ENCODE peak calls at places on chromosomes 12 and 14, in five cellular contexts. U is body of pancreas, M is retinal pigment epithelial cell, H is WERI-Rb-1, L is fibroblast of mammary gland. Q is an unnamed sample.

GRCh38 chr12:128111951-128112350 is 155.0 kb upstream of the TMEM132C start:
- DNase-seq in U (no peak), M (no peak), H (no peak), L (no peak), Q (no peak)

GRCh38 chr12:4288296-4289019 is 14.9 kb downstream of the CCND2 start:
- DNase-seq in U (no peak), M (no peak), H (no peak), L (no peak), Q (no peak)

GRCh38 chr12:11813422-11813813 is 163.9 kb downstream of the ETV6 start:
- DNase-seq in U (no peak), M (no peak), H (no peak), L (no peak), Q (no peak)

GRCh38 chr14:96762650-96763049 is 34.5 kb upstream of the VRK1 start:
- DNase-seq in U (no peak), M (peak), H (peak), L (peak), Q (peak)

GRCh38 chr12:113422030-113422900 is at the start of gene SDSL:
- DNase-seq in U (peak), M (peak), H (peak), L (peak), Q (peak)

GRCh38 chr12:6084969-6085450 is 39.5 kb downstream of the VWF start:
- DNase-seq in U (no peak), M (no peak), H (no peak), L (no peak), Q (no peak)

GRCh38 chr14:53186532-53186931 is 33.4 kb upstream of the DDHD1 start:
- DNase-seq in U (no peak), M (no peak), H (no peak), L (no peak), Q (no peak)

GRCh38 chr14:22491683-22492483 is 97.1 kb downstream of the DAD1 start:
- DNase-seq in U (no peak), M (no peak), H (no peak), L (no peak), Q (no peak)

GRCh38 chr14:37559386-37559785 is 35.7 kb downstream of the FOXA1 start:
- DNase-seq in U (no peak), M (no peak), H (no peak), L (peak), Q (no peak)

GRCh38 chr14:36339817-36340216 is 19.4 kb upstream of the MBIP start:
- DNase-seq in U (no peak), M (no peak), H (no peak), L (no peak), Q (no peak)

GRCh38 chr12:3416670-3417069 is 74.3 kb upstream of the PRMT8 start:
- DNase-seq in U (no peak), M (no peak), H (no peak), L (no peak), Q (no peak)

GRCh38 chr12:67498981-67499380 is 149.6 kb upstream of the DYRK2 start:
- DNase-seq in U (no peak), M (no peak), H (no peak), L (no peak), Q (no peak)

GRCh38 chr14:99757331-99758070 is 35.7 kb upstream of the EML1 start:
- DNase-seq in U (no peak), M (peak), H (no peak), L (peak), Q (peak)

GRCh38 chr14:71371711-71372396 is 464.6 kb downstream of the PCNX1 start:
- DNase-seq in U (no peak), M (no peak), H (no peak), L (peak), Q (peak)

GRCh38 chr14:79256311-79256879 is 954.9 kb downstream of the DIO2 start:
- DNase-seq in U (no peak), M (no peak), H (peak), L (no peak), Q (no peak)
- TF ChIP-seq CTCF in U (no peak), M (no peak), H (peak), L (no peak), Q (no peak)

GRCh38 chr12:130778776-130779175 is 60.3 kb downstream of the STX2 start:
- DNase-seq in U (no peak), M (no peak), H (no peak), L (no peak), Q (no peak)

GRCh38 chr12:130780325-130780724 is 58.7 kb downstream of the STX2 start:
- DNase-seq in U (no peak), M (no peak), H (no peak), L (no peak), Q (no peak)

GRCh38 chr12:130775953-130776856 is 60.1 kb upstream of the RIMBP2 start:
- DNase-seq in U (peak), M (no peak), H (no peak), L (peak), Q (peak)

GRCh38 chr12:130780880-130781575 is 58.0 kb downstream of the STX2 start:
- DNase-seq in U (no peak), M (no peak), H (no peak), L (no peak), Q (no peak)

GRCh38 chr12:130776857-130777339 is 60.8 kb upstream of the RIMBP2 start:
- DNase-seq in U (no peak), M (no peak), H (no peak), L (no peak), Q (no peak)
- H3K4me3 ChIP-seq in U (no peak), M (no peak), H (no peak), L (peak), Q (no peak)

GRCh38 chr12:20549115-20549719 is 145.9 kb upstream of the SLCO1C1 start:
- DNase-seq in U (no peak), M (no peak), H (peak), L (peak), Q (peak)
- TF ChIP-seq CTCF in U (no peak), M (peak), H (peak), L (peak), Q (peak)

DNA sequence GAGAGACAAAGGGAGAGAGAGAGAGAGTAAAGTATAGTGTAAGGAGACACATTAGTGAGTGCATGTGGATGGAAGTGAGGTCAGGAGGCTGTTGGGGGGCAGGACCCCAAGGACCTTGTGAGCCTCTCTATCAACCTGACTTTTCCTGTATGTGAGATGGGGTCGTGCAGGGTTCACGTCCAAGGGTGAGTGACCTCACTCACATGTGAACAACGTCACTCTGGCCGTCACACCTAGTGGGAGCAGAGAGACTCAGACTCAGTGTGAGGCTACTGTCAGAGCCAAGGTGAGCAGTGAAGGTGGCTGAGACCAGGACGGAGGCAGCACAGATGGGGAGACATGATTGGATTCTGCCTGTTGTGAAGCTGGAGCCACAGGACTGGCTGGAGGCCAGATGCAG is 93.1 kb downstream of the LGMN start:
- DNase-seq in U (no peak), M (no peak), H (no peak), L (no peak), Q (no peak)
- H3K4me3 ChIP-seq in U (no peak), M (no peak), H (no peak), L (no peak), Q (no peak)

DNA sequence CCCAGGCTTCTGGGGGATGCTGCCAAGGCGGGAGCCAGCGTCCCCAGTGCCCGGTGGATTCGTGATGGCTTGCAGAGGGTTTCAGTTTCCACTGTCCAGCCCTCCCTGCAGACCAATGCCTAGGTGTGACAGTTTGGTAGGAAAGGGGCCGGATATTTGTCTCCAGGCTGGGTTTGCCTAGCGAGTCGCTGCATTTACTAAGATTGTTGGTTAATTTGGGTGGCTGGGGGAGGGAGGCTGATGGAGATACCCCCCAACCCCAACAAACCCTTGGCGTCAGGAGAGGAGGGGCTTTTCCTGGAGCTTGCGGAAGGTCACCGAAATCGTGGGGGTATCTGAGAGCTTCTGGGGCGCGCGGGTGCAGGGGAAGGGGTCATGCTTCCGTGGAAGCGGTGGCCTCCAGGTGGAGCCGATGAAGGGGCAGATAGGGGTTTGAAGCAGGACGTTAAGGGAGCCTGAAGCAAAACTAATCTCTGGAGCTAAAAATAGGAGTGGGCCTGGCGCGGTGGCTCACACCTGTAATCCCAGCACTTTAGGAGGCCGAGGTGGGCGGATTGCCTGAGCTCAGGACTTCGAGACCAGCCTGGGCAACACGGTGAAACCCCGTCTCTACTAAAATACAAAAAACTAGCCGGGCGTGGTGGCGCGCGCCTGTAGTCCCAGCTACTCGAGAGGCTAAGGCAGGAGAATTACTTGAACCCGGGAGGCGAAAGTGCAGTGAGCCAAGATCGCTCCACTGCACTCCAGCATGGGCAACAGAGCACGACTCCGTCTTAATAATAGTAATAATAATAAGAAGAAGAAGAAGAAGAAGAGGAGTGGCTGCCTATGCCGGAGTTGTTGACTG is 1.1 kb upstream of the CDC42BPB start:
- DNase-seq in U (no peak), M (no peak), H (no peak), L (no peak), Q (peak)
- TF ChIP-seq CTCF in U (no peak), M (no peak), H (no peak), L (no peak), Q (no peak)

DNA sequence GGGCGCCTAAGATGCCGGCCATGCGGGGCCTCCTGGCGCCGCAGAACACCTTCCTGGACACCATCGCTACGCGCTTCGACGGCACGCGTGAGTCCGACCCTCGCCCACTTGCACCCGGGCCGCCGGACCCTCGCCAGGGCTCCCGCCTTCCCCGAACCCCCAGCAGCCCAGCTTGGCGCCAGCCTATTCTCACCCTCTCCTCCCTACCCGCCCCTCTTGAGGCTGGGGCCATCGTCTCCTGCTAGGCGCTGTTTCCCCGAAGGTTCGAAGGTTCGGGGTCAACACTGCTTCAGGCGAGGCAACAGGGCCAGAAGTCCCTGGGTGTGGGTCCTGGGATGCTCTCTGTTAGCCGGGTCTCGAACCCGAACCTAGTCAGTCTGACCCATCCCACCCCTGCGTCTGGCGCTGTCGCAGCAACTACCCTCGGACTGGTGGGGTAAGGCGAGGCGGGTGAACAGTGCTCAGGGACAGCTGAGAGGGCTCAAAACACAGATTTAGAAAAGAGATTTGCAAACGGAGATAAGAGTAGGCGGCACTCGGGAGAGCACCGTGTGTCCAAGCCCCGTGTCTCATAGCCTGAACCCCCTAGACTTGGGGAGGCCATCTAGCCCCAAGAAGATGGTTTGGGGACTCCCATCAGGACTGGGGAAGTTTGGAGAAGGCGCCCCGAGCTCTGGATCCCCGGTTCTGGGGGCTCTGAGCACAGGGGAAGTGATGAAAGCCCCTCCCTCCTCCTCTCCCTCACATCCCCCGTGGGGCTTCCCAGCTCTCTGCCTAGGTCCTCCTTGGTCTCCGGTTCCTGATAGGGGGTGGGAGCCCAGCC is 787 bp downstream of the KCNH3 start:
- DNase-seq in U (no peak), M (no peak), H (no peak), L (no peak), Q (no peak)
- H3K4me3 ChIP-seq in U (no peak), M (no peak), H (peak), L (no peak), Q (no peak)

Q was measured in cardiac fibroblast.